ENCODE peak calls at places on chromosome 18, in eight cellular contexts. E, J, S, Q, H, C, F and B are unnamed samples.

GRCh38 chr18:335741-336140 is 67.9 kb upstream of the THOC1 start:
- DNase-seq in E (no peak), J (no peak), S (no peak), Q (no peak), H (no peak), C (no peak), F (no peak), B (no peak)

GRCh38 chr18:44828080-44828479 is 147.4 kb downstream of the SETBP1 start:
- DNase-seq in E (no peak), J (no peak), S (no peak), Q (no peak), H (no peak), C (no peak), F (no peak), B (no peak)

GRCh38 chr18:59145055-59145454 is 5.4 kb downstream of the SEC11C start:
- DNase-seq in E (no peak), J (no peak), S (peak; percentile 20), Q (no peak), H (no peak), C (no peak), F (no peak), B (no peak)

GRCh38 chr18:23534276-23534675 is 31.0 kb downstream of the RMC1 start:
- DNase-seq in E (no peak), J (no peak), S (no peak), Q (no peak), H (no peak), C (no peak), F (no peak), B (no peak)

GRCh38 chr18:47737198-47737830 is 193.1 kb downstream of the SMAD2 start:
- DNase-seq in E (peak; percentile 63), J (peak; percentile 7), S (no peak), Q (peak; percentile 14), H (no peak), C (peak; percentile 28), F (no peak), B (no peak)

GRCh38 chr18:64405161-64405560 is 256.3 kb upstream of the LINC00305 start:
- DNase-seq in E (no peak), J (no peak), S (no peak), Q (no peak), H (no peak), C (no peak), F (no peak), B (no peak)

GRCh38 chr18:64311859-64312258 is 163.0 kb upstream of the LINC00305 start:
- DNase-seq in E (no peak), J (no peak), S (no peak), Q (no peak), H (no peak), C (no peak), F (no peak), B (no peak)

GRCh38 chr18:33660696-33661310 is 82.8 kb downstream of the ASXL3 start:
- DNase-seq in E (no peak), J (no peak), S (no peak), Q (no peak), H (no peak), C (no peak), F (no peak), B (no peak)

GRCh38 chr18:36075862-36076587 is 8.7 kb upstream of the RPRD1A start:
- DNase-seq in E (no peak), J (no peak), S (no peak), Q (no peak), H (no peak), C (no peak), F (peak; percentile 75), B (peak; percentile 85)

GRCh38 chr18:30280861-30281470 is 761.6 kb downstream of the DSC3 start:
- DNase-seq in E (no peak), J (peak; percentile 25), S (peak; percentile 30), Q (peak; percentile 52), H (no peak), C (no peak), F (no peak), B (peak; percentile 6)

GRCh38 chr18:41905786-41906527 is 49.1 kb upstream of the PIK3C3 start:
- DNase-seq in E (no peak), J (no peak), S (no peak), Q (no peak), H (no peak), C (no peak), F (no peak), B (no peak)

GRCh38 chr18:1252936-1253335 is 348.3 kb downstream of the ADCYAP1 start:
- DNase-seq in E (no peak), J (no peak), S (no peak), Q (no peak), H (no peak), C (no peak), F (no peak), B (no peak)

GRCh38 chr18:2853173-2853925 is 6.5 kb downstream of the EMILIN2 start:
- DNase-seq in E (peak; percentile 76), J (no peak), S (no peak), Q (no peak), H (no peak), C (peak; percentile 37), F (no peak), B (no peak)

GRCh38 chr18:6297875-6298274 is 116.8 kb downstream of the L3MBTL4 start:
- DNase-seq in E (no peak), J (no peak), S (no peak), Q (no peak), H (no peak), C (no peak), F (no peak), B (no peak)

GRCh38 chr18:73087291-73087977 is 219.6 kb upstream of the NETO1 start:
- DNase-seq in E (no peak), J (no peak), S (no peak), Q (no peak), H (no peak), C (no peak), F (no peak), B (no peak)

GRCh38 chr18:21453512-21453862 is 147.0 kb downstream of the ESCO1 start:
- DNase-seq in E (no peak), J (no peak), S (no peak), Q (no peak), H (no peak), C (no peak), F (no peak), B (no peak)

GRCh38 chr18:55309249-55309648 is 278.7 kb downstream of the TCF4 start:
- DNase-seq in E (no peak), J (no peak), S (no peak), Q (no peak), H (no peak), C (no peak), F (no peak), B (no peak)

GRCh38 chr18:55314031-55314430 is 274.0 kb downstream of the TCF4 start:
- DNase-seq in E (no peak), J (no peak), S (no peak), Q (no peak), H (no peak), C (no peak), F (no peak), B (no peak)

GRCh38 chr18:55307505-55307904 is 280.5 kb downstream of the TCF4 start:
- DNase-seq in E (no peak), J (no peak), S (no peak), Q (no peak), H (no peak), C (no peak), F (no peak), B (no peak)

GRCh38 chr18:55310044-55310676 is 277.8 kb downstream of the TCF4 start:
- DNase-seq in E (no peak), J (no peak), S (no peak), Q (no peak), H (no peak), C (no peak), F (no peak), B (no peak)

GRCh38 chr18:55310863-55311262 is 277.1 kb downstream of the TCF4 start:
- DNase-seq in E (no peak), J (no peak), S (no peak), Q (no peak), H (no peak), C (no peak), F (no peak), B (no peak)
- H3K27ac ChIP-seq in E (no peak overlapping the region), J (no peak overlapping the region), S (no peak overlapping the region), Q (no peak overlapping the region), H (no peak overlapping the region), C (no peak overlapping the region), F (no peak overlapping the region), B (no peak overlapping the region)

GRCh38 chr18:57466307-57466706 is 31.1 kb downstream of the ONECUT2 start:
- DNase-seq in E (no peak), J (no peak), S (no peak), Q (no peak), H (no peak), C (no peak), F (no peak), B (no peak)
- H3K27ac ChIP-seq in E (no peak overlapping the region), J (no peak overlapping the region), S (no peak overlapping the region), Q (no peak overlapping the region), H (no peak overlapping the region), C (no peak overlapping the region), F (no peak overlapping the region), B (no peak overlapping the region)

DNA sequence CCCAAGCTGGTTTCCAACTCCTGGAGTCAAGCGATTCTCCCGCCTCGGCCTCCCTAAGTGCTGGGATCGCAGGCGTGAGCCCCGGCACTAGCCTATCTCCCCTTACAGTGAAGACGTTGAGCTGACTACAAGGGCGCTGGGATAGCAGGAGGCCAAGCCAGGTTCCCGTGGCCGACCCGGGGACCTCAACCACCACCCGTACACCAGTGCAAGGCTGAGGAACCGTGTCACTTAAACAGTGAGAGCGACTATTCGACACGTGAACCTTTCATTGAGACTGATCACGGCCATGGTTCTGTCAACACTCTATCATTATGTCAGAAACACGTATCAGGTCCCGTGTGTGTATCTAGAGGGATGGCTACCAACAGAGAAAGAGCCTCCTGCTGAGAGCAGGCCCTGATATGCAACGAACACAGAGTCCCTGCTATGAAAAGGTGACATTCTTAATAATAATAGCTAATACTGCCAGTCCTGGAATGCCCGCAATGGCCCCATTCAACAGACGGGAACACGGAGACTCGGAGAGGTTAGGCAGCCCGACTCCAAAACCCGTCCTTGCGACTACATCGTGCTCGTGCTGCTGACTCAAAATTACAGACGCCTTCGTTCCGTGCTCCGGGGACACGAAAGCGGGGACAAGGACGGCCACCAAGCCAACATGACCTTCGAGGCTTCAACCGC is 851 bp downstream of the AFG3L2 start:
- DNase-seq in E (no peak), J (peak; percentile 47), S (peak; percentile 19), Q (peak; percentile 72), H (no peak), C (no peak), F (peak; percentile 14), B (no peak)
- H3K27ac ChIP-seq in E (peak overlapping the region; percentile 100), J (peak overlapping the region; percentile 100), S (peak overlapping the region; percentile 99), Q (peak overlapping the region; percentile 94), H (peak overlapping the region; percentile 90), C (peak overlapping the region; percentile 97), F (peak overlapping the region; percentile 95), B (peak overlapping the region; percentile 96)

DNA sequence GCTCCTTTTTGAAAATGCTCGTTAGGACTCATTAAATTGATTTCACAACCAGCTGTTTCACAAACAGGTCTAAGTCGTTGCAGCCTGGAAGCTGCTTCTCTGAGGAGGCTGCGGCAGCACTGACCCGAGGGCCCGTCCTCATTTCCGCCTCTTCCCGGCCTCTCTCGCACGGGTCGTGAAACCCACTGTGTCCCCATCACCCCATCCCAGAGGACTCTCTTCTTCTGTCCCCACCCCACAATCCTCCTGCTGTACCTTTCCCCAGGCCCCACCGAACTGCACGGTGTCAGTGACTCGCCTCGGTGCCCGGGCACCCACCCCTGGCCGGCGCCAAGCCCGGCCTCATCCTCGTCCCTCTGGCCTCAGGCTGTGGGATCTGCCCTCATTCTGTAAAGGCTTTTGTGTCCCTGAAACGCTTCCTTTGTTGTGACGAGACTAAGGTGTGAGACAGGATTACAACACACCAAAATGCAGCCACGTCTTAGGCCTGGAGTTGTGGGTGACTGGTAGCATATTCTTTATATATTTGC is 112.7 kb upstream of the CTDP1 start:
- DNase-seq in E (peak; percentile 70), J (no peak), S (peak; percentile 4), Q (peak; percentile 73), H (no peak), C (no peak), F (no peak), B (no peak)
- H3K27ac ChIP-seq in E (peak overlapping the region; percentile 21), J (no peak overlapping the region), S (no peak overlapping the region), Q (peak overlapping the region; percentile 87), H (no peak overlapping the region), C (peak overlapping the region; percentile 86), F (no peak overlapping the region), B (peak overlapping the region; percentile 76)